ENCODE peak calls at places on chromosome X, in ten cellular contexts. One of them, this sample, is unnamed.

GRCh38 chrX:69093960-69094935 is 71.0 kb downstream of the PJA1 start:
- DNase-seq in cerebellum: peak; percentile 15
- DNase-seq in AML-193: no peak
- DNase-seq in neural crest cell: peak; percentile 39
- DNase-seq in NCI-H460: peak; percentile 23
- DNase-seq in bronchial epithelial cell: peak; percentile 56
- DNase-seq in NCI-H748 treated with DMSO at 0.1 percent for 48 hours: peak; percentile 21
- DNase-seq in SK-MEL-5: peak; percentile 67
- DNase-seq in ascending aorta: peak; percentile 68
- DNase-seq in neural progenitor cell: peak; percentile 82
- DNase-seq in this sample: peak; percentile 64

GRCh38 chrX:79361192-79361870 is 5.8 kb downstream of the ITM2A start:
- DNase-seq in cerebellum: no peak
- DNase-seq in AML-193: no peak
- DNase-seq in neural crest cell: no peak
- DNase-seq in NCI-H460: no peak
- DNase-seq in bronchial epithelial cell: no peak
- DNase-seq in NCI-H748 treated with DMSO at 0.1 percent for 48 hours: no peak
- DNase-seq in SK-MEL-5: no peak
- DNase-seq in ascending aorta: no peak
- DNase-seq in neural progenitor cell: no peak
- DNase-seq in this sample: no peak

GRCh38 chrX:150313514-150313913 is 49.6 kb upstream of the MAMLD1 start:
- DNase-seq in cerebellum: no peak
- DNase-seq in AML-193: no peak
- DNase-seq in neural crest cell: no peak
- DNase-seq in NCI-H460: no peak
- DNase-seq in bronchial epithelial cell: no peak
- DNase-seq in NCI-H748 treated with DMSO at 0.1 percent for 48 hours: no peak
- DNase-seq in SK-MEL-5: no peak
- DNase-seq in ascending aorta: peak; percentile 16
- DNase-seq in neural progenitor cell: no peak
- DNase-seq in this sample: no peak

GRCh38 chrX:41491267-41492004 is 44.3 kb downstream of the NYX start:
- DNase-seq in cerebellum: no peak
- DNase-seq in AML-193: no peak
- DNase-seq in neural crest cell: no peak
- DNase-seq in NCI-H460: peak; percentile 78
- DNase-seq in bronchial epithelial cell: peak; percentile 92
- DNase-seq in NCI-H748 treated with DMSO at 0.1 percent for 48 hours: no peak
- DNase-seq in SK-MEL-5: peak; percentile 68
- DNase-seq in ascending aorta: peak; percentile 68
- DNase-seq in neural progenitor cell: peak; percentile 71
- DNase-seq in this sample: peak; percentile 35

GRCh38 chrX:11478971-11479370 is 185.8 kb downstream of the AMELX start:
- DNase-seq in cerebellum: no peak
- DNase-seq in AML-193: no peak
- DNase-seq in neural crest cell: no peak
- DNase-seq in NCI-H460: no peak
- DNase-seq in bronchial epithelial cell: no peak
- DNase-seq in NCI-H748 treated with DMSO at 0.1 percent for 48 hours: no peak
- DNase-seq in SK-MEL-5: no peak
- DNase-seq in ascending aorta: no peak
- DNase-seq in neural progenitor cell: no peak
- DNase-seq in this sample: no peak

GRCh38 chrX:55342533-55343501 is 78.1 kb upstream of the PAGE3 start:
- DNase-seq in cerebellum: peak; percentile 17
- DNase-seq in AML-193: peak; percentile 1
- DNase-seq in neural crest cell: no peak
- DNase-seq in NCI-H460: peak; percentile 25
- DNase-seq in bronchial epithelial cell: peak; percentile 82
- DNase-seq in NCI-H748 treated with DMSO at 0.1 percent for 48 hours: peak; percentile 9
- DNase-seq in SK-MEL-5: peak; percentile 69
- DNase-seq in ascending aorta: no peak
- DNase-seq in neural progenitor cell: peak; percentile 6
- DNase-seq in this sample: peak; percentile 31

GRCh38 chrX:112819013-112819635 is 21.5 kb downstream of the AMOT start:
- DNase-seq in cerebellum: no peak
- DNase-seq in AML-193: no peak
- DNase-seq in neural crest cell: no peak
- DNase-seq in NCI-H460: no peak
- DNase-seq in bronchial epithelial cell: peak; percentile 7
- DNase-seq in NCI-H748 treated with DMSO at 0.1 percent for 48 hours: no peak
- DNase-seq in SK-MEL-5: no peak
- DNase-seq in ascending aorta: no peak
- DNase-seq in neural progenitor cell: no peak
- DNase-seq in this sample: no peak

GRCh38 chrX:147079974-147080373 is 265.4 kb upstream of the CXorf51A start:
- DNase-seq in cerebellum: no peak
- DNase-seq in AML-193: no peak
- DNase-seq in neural crest cell: no peak
- DNase-seq in NCI-H460: no peak
- DNase-seq in bronchial epithelial cell: no peak
- DNase-seq in NCI-H748 treated with DMSO at 0.1 percent for 48 hours: no peak
- DNase-seq in SK-MEL-5: no peak
- DNase-seq in ascending aorta: no peak
- DNase-seq in neural progenitor cell: no peak
- DNase-seq in this sample: no peak

GRCh38 chrX:13463608-13464007 is 105.8 kb upstream of the EGFL6 start:
- DNase-seq in cerebellum: no peak
- DNase-seq in AML-193: no peak
- DNase-seq in neural crest cell: no peak
- DNase-seq in NCI-H460: no peak
- DNase-seq in bronchial epithelial cell: peak; percentile 93
- DNase-seq in NCI-H748 treated with DMSO at 0.1 percent for 48 hours: peak; percentile 62
- DNase-seq in SK-MEL-5: no peak
- DNase-seq in ascending aorta: peak; percentile 77
- DNase-seq in neural progenitor cell: no peak
- DNase-seq in this sample: peak; percentile 75

GRCh38 chrX:7582191-7582590 is 260.8 kb upstream of the VCX start:
- DNase-seq in cerebellum: no peak
- DNase-seq in AML-193: no peak
- DNase-seq in neural crest cell: no peak
- DNase-seq in NCI-H460: no peak
- DNase-seq in bronchial epithelial cell: no peak
- DNase-seq in NCI-H748 treated with DMSO at 0.1 percent for 48 hours: peak; percentile 66
- DNase-seq in SK-MEL-5: peak; percentile 61
- DNase-seq in ascending aorta: no peak
- DNase-seq in neural progenitor cell: no peak
- DNase-seq in this sample: no peak

GRCh38 chrX:40996886-40997530 is 88.2 kb upstream of the USP9X start:
- DNase-seq in cerebellum: no peak
- DNase-seq in AML-193: peak; percentile 84
- DNase-seq in neural crest cell: no peak
- DNase-seq in NCI-H460: peak; percentile 59
- DNase-seq in bronchial epithelial cell: peak; percentile 56
- DNase-seq in NCI-H748 treated with DMSO at 0.1 percent for 48 hours: no peak
- DNase-seq in SK-MEL-5: peak; percentile 81
- DNase-seq in ascending aorta: no peak
- DNase-seq in neural progenitor cell: peak; percentile 46
- DNase-seq in this sample: peak; percentile 93

GRCh38 chrX:48966796-48967579 is 4.7 kb downstream of the KCND1 start:
- DNase-seq in cerebellum: peak; percentile 68
- DNase-seq in AML-193: no peak
- DNase-seq in neural crest cell: no peak
- DNase-seq in NCI-H460: no peak
- DNase-seq in bronchial epithelial cell: no peak
- DNase-seq in NCI-H748 treated with DMSO at 0.1 percent for 48 hours: no peak
- DNase-seq in SK-MEL-5: no peak
- DNase-seq in ascending aorta: no peak
- DNase-seq in neural progenitor cell: no peak
- DNase-seq in this sample: no peak

GRCh38 chrX:2650865-2651264 is 40.2 kb upstream of the CD99 start:
- DNase-seq in cerebellum: no peak
- DNase-seq in AML-193: no peak
- DNase-seq in neural crest cell: no peak
- DNase-seq in NCI-H460: no peak
- DNase-seq in bronchial epithelial cell: no peak
- DNase-seq in NCI-H748 treated with DMSO at 0.1 percent for 48 hours: no peak
- DNase-seq in SK-MEL-5: no peak
- DNase-seq in ascending aorta: no peak
- DNase-seq in neural progenitor cell: no peak
- DNase-seq in this sample: no peak

GRCh38 chrX:100319716-100320115 is 90.4 kb downstream of the PCDH19 start:
- DNase-seq in cerebellum: no peak
- DNase-seq in AML-193: no peak
- DNase-seq in neural crest cell: no peak
- DNase-seq in NCI-H460: no peak
- DNase-seq in bronchial epithelial cell: no peak
- DNase-seq in NCI-H748 treated with DMSO at 0.1 percent for 48 hours: no peak
- DNase-seq in SK-MEL-5: no peak
- DNase-seq in ascending aorta: no peak
- DNase-seq in neural progenitor cell: no peak
- DNase-seq in this sample: no peak

GRCh38 chrX:87636533-87636932 is 118.9 kb downstream of the KLHL4 start:
- DNase-seq in cerebellum: no peak
- DNase-seq in AML-193: no peak
- DNase-seq in neural crest cell: no peak
- DNase-seq in NCI-H460: no peak
- DNase-seq in bronchial epithelial cell: no peak
- DNase-seq in NCI-H748 treated with DMSO at 0.1 percent for 48 hours: peak; percentile 53
- DNase-seq in SK-MEL-5: no peak
- DNase-seq in ascending aorta: no peak
- DNase-seq in neural progenitor cell: peak; percentile 63
- DNase-seq in this sample: no peak

GRCh38 chrX:33840176-33840575 is 291.9 kb downstream of the FAM47A start:
- DNase-seq in cerebellum: no peak
- DNase-seq in AML-193: no peak
- DNase-seq in neural crest cell: no peak
- DNase-seq in NCI-H460: no peak
- DNase-seq in bronchial epithelial cell: no peak
- DNase-seq in NCI-H748 treated with DMSO at 0.1 percent for 48 hours: peak; percentile 62
- DNase-seq in SK-MEL-5: no peak
- DNase-seq in ascending aorta: no peak
- DNase-seq in neural progenitor cell: peak; percentile 63
- DNase-seq in this sample: no peak

GRCh38 chrX:133979641-133980230 is 5.7 kb downstream of the GPC3 start:
- DNase-seq in cerebellum: no peak
- DNase-seq in AML-193: no peak
- DNase-seq in neural crest cell: no peak
- DNase-seq in NCI-H460: no peak
- DNase-seq in bronchial epithelial cell: peak; percentile 29
- DNase-seq in NCI-H748 treated with DMSO at 0.1 percent for 48 hours: no peak
- DNase-seq in SK-MEL-5: no peak
- DNase-seq in ascending aorta: no peak
- DNase-seq in neural progenitor cell: no peak
- DNase-seq in this sample: no peak

GRCh38 chrX:71632923-71633657 is 14.8 kb upstream of the CXCR3 start:
- DNase-seq in cerebellum: no peak
- DNase-seq in AML-193: no peak
- DNase-seq in neural crest cell: no peak
- DNase-seq in NCI-H460: no peak
- DNase-seq in bronchial epithelial cell: no peak
- DNase-seq in NCI-H748 treated with DMSO at 0.1 percent for 48 hours: no peak
- DNase-seq in SK-MEL-5: no peak
- DNase-seq in ascending aorta: no peak
- DNase-seq in neural progenitor cell: no peak
- DNase-seq in this sample: no peak

GRCh38 chrX:150229481-150229880 is 133.6 kb upstream of the MAMLD1 start:
- DNase-seq in cerebellum: no peak
- DNase-seq in AML-193: no peak
- DNase-seq in neural crest cell: no peak
- DNase-seq in NCI-H460: no peak
- DNase-seq in bronchial epithelial cell: no peak
- DNase-seq in NCI-H748 treated with DMSO at 0.1 percent for 48 hours: no peak
- DNase-seq in SK-MEL-5: no peak
- DNase-seq in ascending aorta: no peak
- DNase-seq in neural progenitor cell: no peak
- DNase-seq in this sample: no peak

GRCh38 chrX:109826954-109827708 is 94.1 kb upstream of the ACSL4 start:
- DNase-seq in cerebellum: no peak
- DNase-seq in AML-193: no peak
- DNase-seq in neural crest cell: no peak
- DNase-seq in NCI-H460: no peak
- DNase-seq in bronchial epithelial cell: peak; percentile 57
- DNase-seq in NCI-H748 treated with DMSO at 0.1 percent for 48 hours: no peak
- DNase-seq in SK-MEL-5: peak; percentile 86
- DNase-seq in ascending aorta: no peak
- DNase-seq in neural progenitor cell: no peak
- DNase-seq in this sample: no peak

GRCh38 chrX:138127314-138127713 is 561.4 kb downstream of the ZIC3 start:
- DNase-seq in cerebellum: no peak
- DNase-seq in AML-193: no peak
- DNase-seq in neural crest cell: no peak
- DNase-seq in NCI-H460: no peak
- DNase-seq in bronchial epithelial cell: peak; percentile 6
- DNase-seq in NCI-H748 treated with DMSO at 0.1 percent for 48 hours: no peak
- DNase-seq in SK-MEL-5: no peak
- DNase-seq in ascending aorta: no peak
- DNase-seq in neural progenitor cell: no peak
- DNase-seq in this sample: no peak

GRCh38 chrX:29299689-29300088 is 712.4 kb downstream of the IL1RAPL1 start:
- DNase-seq in cerebellum: no peak
- DNase-seq in AML-193: no peak
- DNase-seq in neural crest cell: no peak
- DNase-seq in NCI-H460: no peak
- DNase-seq in bronchial epithelial cell: peak; percentile 15
- DNase-seq in NCI-H748 treated with DMSO at 0.1 percent for 48 hours: peak; percentile 87
- DNase-seq in SK-MEL-5: no peak
- DNase-seq in ascending aorta: no peak
- DNase-seq in neural progenitor cell: no peak
- DNase-seq in this sample: no peak

GRCh38 chrX:23557070-23557469 is 110.2 kb upstream of the PRDX4 start:
- DNase-seq in cerebellum: no peak
- DNase-seq in AML-193: no peak
- DNase-seq in neural crest cell: no peak
- DNase-seq in NCI-H460: no peak
- DNase-seq in bronchial epithelial cell: no peak
- DNase-seq in NCI-H748 treated with DMSO at 0.1 percent for 48 hours: no peak
- DNase-seq in SK-MEL-5: peak; percentile 10
- DNase-seq in ascending aorta: no peak
- DNase-seq in neural progenitor cell: no peak
- DNase-seq in this sample: peak; percentile 2

GRCh38 chrX:112654871-112655270 is 24.9 kb downstream of the LHFPL1 start:
- DNase-seq in cerebellum: no peak
- DNase-seq in AML-193: no peak
- DNase-seq in neural crest cell: no peak
- DNase-seq in NCI-H460: no peak
- DNase-seq in bronchial epithelial cell: no peak
- DNase-seq in NCI-H748 treated with DMSO at 0.1 percent for 48 hours: no peak
- DNase-seq in SK-MEL-5: no peak
- DNase-seq in ascending aorta: no peak
- DNase-seq in neural progenitor cell: no peak
- DNase-seq in this sample: no peak

GRCh38 chrX:13899607-13900006 is 82.7 kb upstream of the GPM6B start:
- DNase-seq in cerebellum: peak; percentile 20
- DNase-seq in AML-193: no peak
- DNase-seq in neural crest cell: no peak
- DNase-seq in NCI-H460: peak; percentile 4
- DNase-seq in bronchial epithelial cell: peak; percentile 95
- DNase-seq in NCI-H748 treated with DMSO at 0.1 percent for 48 hours: no peak
- DNase-seq in SK-MEL-5: no peak
- DNase-seq in ascending aorta: peak; percentile 84
- DNase-seq in neural progenitor cell: no peak
- DNase-seq in this sample: no peak

GRCh38 chrX:48531359-48531954 is 8.1 kb upstream of the TBC1D25 start:
- DNase-seq in cerebellum: no peak
- DNase-seq in AML-193: no peak
- DNase-seq in neural crest cell: no peak
- DNase-seq in NCI-H460: peak; percentile 37
- DNase-seq in bronchial epithelial cell: peak; percentile 84
- DNase-seq in NCI-H748 treated with DMSO at 0.1 percent for 48 hours: no peak
- DNase-seq in SK-MEL-5: peak; percentile 13
- DNase-seq in ascending aorta: no peak
- DNase-seq in neural progenitor cell: no peak
- DNase-seq in this sample: peak; percentile 59

GRCh38 chrX:17380221-17380620 is 5.2 kb downstream of the NHS start:
- DNase-seq in cerebellum: no peak
- DNase-seq in AML-193: no peak
- DNase-seq in neural crest cell: no peak
- DNase-seq in NCI-H460: no peak
- DNase-seq in bronchial epithelial cell: no peak
- DNase-seq in NCI-H748 treated with DMSO at 0.1 percent for 48 hours: no peak
- DNase-seq in SK-MEL-5: no peak
- DNase-seq in ascending aorta: no peak
- DNase-seq in neural progenitor cell: no peak
- DNase-seq in this sample: no peak

GRCh38 chrX:135520553-135521404 is at the start of gene INTS6L:
- DNase-seq in cerebellum: peak; percentile 79
- DNase-seq in AML-193: peak; percentile 86
- DNase-seq in neural crest cell: peak; percentile 57
- DNase-seq in NCI-H460: peak; percentile 88
- DNase-seq in bronchial epithelial cell: peak; percentile 88
- DNase-seq in NCI-H748 treated with DMSO at 0.1 percent for 48 hours: peak; percentile 86
- DNase-seq in SK-MEL-5: peak; percentile 87
- DNase-seq in ascending aorta: peak; percentile 92
- DNase-seq in neural progenitor cell: peak; percentile 91
- DNase-seq in this sample: peak; percentile 97

This sample was measured in NB4.